ENCODE peak calls at places on chromosomes 2 and 18, in seven cellular contexts. Q, O, H, D, F, M and G are unnamed samples.

GRCh38 chr18:29418136-29418535 is 1241.2 kb upstream of the CDH2 start:
- DNase-seq in Q (peak), O (no peak), H (peak), D (no peak), F (no peak), M (no peak), G (no peak)

GRCh38 chr2:229221641-229222040 is 49.4 kb downstream of the PID1 start:
- DNase-seq in Q (no peak), O (no peak), H (peak), D (no peak), F (no peak), M (no peak), G (no peak)

GRCh38 chr2:139864821-139865302 is 1084.7 kb upstream of the NXPH2 start:
- DNase-seq in Q (peak), O (no peak), H (no peak), D (no peak), F (no peak), M (no peak), G (no peak)

GRCh38 chr2:164538250-164538866 is 82.9 kb downstream of the GRB14 start:
- DNase-seq in Q (peak), O (no peak), H (peak), D (no peak), F (no peak), M (no peak), G (no peak)

GRCh38 chr2:19592197-19592596 is 233.8 kb upstream of the OSR1 start:
- DNase-seq in Q (no peak), O (no peak), H (no peak), D (no peak), F (no peak), M (no peak), G (no peak)

GRCh38 chr2:189866296-189866695 is 82.0 kb downstream of the PMS1 start:
- DNase-seq in Q (no peak), O (no peak), H (peak), D (no peak), F (no peak), M (no peak), G (no peak)

GRCh38 chr2:50492452-50492851 is 539.5 kb downstream of the NRXN1 start:
- DNase-seq in Q (peak), O (no peak), H (peak), D (peak), F (no peak), M (no peak), G (no peak)

GRCh38 chr2:105454801-105455485 is 56.1 kb upstream of the FHL2 start:
- DNase-seq in Q (peak), O (no peak), H (peak), D (peak), F (no peak), M (no peak), G (no peak)

GRCh38 chr18:74768096-74768495 is 170.4 kb downstream of the ZNF407 start:
- DNase-seq in Q (no peak), O (no peak), H (peak), D (no peak), F (no peak), M (no peak), G (no peak)

GRCh38 chr2:128313076-128313836 is 5.4 kb downstream of the HS6ST1 start:
- DNase-seq in Q (peak), O (no peak), H (peak), D (no peak), F (peak), M (no peak), G (peak)
- TF ChIP-seq CTCF in Q (peak), O (no peak), H (peak), D (peak), F (peak), M (no peak), G (no peak)

GRCh38 chr2:174112073-174112472 is 136.3 kb downstream of the OLA1 start:
- DNase-seq in Q (no peak), O (no peak), H (no peak), D (no peak), F (no peak), M (no peak), G (no peak)

GRCh38 chr2:174106736-174107135 is 141.6 kb upstream of the SP3 start:
- DNase-seq in Q (no peak), O (no peak), H (no peak), D (no peak), F (no peak), M (no peak), G (no peak)

GRCh38 chr2:174108579-174108978 is 139.8 kb downstream of the OLA1 start:
- DNase-seq in Q (no peak), O (no peak), H (peak), D (no peak), F (no peak), M (no peak), G (no peak)
- TF ChIP-seq CTCF in Q (no peak), O (no peak), H (no peak), D (no peak), F (no peak), M (no peak), G (no peak)

DNA sequence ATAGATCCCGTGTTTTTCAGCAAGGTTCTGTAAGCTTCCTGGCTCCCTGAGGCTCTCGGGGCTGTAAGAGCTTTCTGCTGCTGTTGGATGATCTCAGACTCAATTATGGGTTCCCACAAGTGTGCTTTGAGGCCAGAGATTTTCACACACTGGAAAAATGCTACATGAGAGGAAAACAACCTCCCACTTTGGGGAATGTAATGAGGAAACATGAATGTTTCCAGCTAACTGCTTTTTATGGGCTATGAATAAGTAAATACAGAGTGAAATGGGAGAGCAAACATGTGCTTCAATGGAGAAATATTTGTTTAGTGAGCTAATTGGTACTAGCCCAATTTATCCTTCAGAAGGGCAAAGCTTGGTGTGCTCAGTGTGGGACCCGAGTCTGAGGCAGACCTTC is 249.0 kb downstream of the RDH14 start:
- DNase-seq in Q (no peak), O (no peak), H (peak), D (no peak), F (no peak), M (peak), G (no peak)
- TF ChIP-seq CTCF in Q (no peak), O (no peak), H (no peak), D (no peak), F (no peak), M (no peak), G (no peak)

DNA sequence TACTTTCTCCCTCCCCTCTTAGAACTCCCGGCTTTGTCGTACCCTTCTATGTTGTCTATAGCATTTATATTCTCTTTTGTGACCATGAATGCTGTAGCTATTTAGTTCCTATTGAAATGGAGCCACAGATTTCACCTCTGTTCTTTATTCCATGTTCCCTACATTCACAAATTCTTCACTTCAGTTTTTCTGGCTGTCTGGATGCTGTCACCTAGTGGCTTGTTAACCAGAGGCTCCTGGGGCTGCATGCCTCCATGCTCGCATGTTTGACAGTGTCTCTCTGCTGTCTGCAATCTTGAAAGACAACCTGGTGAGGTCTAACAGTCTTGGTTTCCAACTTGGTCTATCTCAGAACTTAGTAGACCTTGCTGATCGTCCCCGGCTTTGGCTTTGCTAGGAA is 48.2 kb downstream of the CFAP221 start:
- DNase-seq in Q (no peak), O (no peak), H (no peak), D (no peak), F (no peak), M (no peak), G (no peak)
- TF ChIP-seq CTCF in Q (peak), O (peak), H (no peak), D (no peak), F (no peak), M (peak), G (no peak)

GRCh38 chr2:12096425-12096824 is 350.0 kb downstream of the LPIN1 start:
- DNase-seq in Q (no peak), O (no peak), H (no peak), D (no peak), F (no peak), M (no peak), G (no peak)

GRCh38 chr2:12099374-12099773 is 352.9 kb downstream of the LPIN1 start:
- DNase-seq in Q (no peak), O (no peak), H (no peak), D (no peak), F (no peak), M (no peak), G (no peak)

GRCh38 chr2:12102679-12103078 is 356.2 kb downstream of the LPIN1 start:
- DNase-seq in Q (no peak), O (no peak), H (no peak), D (no peak), F (no peak), M (no peak), G (no peak)

DNA sequence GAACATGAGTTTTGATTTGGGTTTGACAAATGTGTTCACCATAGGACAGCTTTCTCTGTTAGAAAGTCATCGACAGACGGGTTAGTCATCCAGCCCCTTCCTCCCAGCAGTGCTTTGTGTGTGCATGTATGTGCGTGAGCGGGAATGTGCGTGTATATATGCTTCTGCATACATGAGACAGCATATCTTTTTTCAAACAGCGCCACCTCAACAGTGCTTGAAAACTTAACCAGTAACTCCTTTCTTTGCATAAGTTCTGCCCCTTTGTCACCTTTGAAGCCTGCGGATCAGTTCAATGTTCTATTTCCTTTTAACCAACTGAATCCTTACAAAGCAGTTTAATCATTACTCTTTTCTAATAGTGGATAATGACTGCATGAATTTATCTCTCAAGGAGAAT is 351.4 kb downstream of the LPIN1 start:
- DNase-seq in Q (no peak), O (no peak), H (no peak), D (no peak), F (no peak), M (no peak), G (no peak)
- TF ChIP-seq CTCF in Q (no peak), O (no peak), H (no peak), D (no peak), F (no peak), M (no peak), G (no peak)

GRCh38 chr2:74093840-74094239 is 53.9 kb downstream of the BOLA3 start:
- DNase-seq in Q (no peak), O (no peak), H (no peak), D (no peak), F (no peak), M (no peak), G (no peak)
- TF ChIP-seq CTCF in Q (no peak), O (no peak), H (no peak), D (no peak), F (no peak), M (no peak), G (no peak)

GRCh38 chr2:193867454-193867853 is 1672.7 kb upstream of the TMEFF2 start:
- DNase-seq in Q (no peak), O (no peak), H (no peak), D (no peak), F (no peak), M (no peak), G (no peak)

GRCh38 chr2:193861557-193861956 is 1666.8 kb upstream of the TMEFF2 start:
- DNase-seq in Q (no peak), O (no peak), H (no peak), D (no peak), F (no peak), M (no peak), G (no peak)
- TF ChIP-seq CTCF in Q (no peak), O (no peak), H (no peak), D (peak), F (no peak), M (no peak), G (no peak)